ENCODE peak calls at places on chromosomes 6 and 20, in four cellular contexts. V, F, A and T are unnamed samples.

GRCh38 chr6:136864676-136865075 is 42.3 kb downstream of the PEX7 start:
- DNase-seq in V (no peak), F (no peak), A (no peak), T (no peak)

GRCh38 chr6:167113935-167114910 is 8.7 kb upstream of the CCR6 start:
- DNase-seq in V (no peak), F (no peak), A (no peak), T (no peak)

GRCh38 chr6:160036331-160036695 is 67.4 kb downstream of the IGF2R start:
- DNase-seq in V (no peak), F (no peak), A (no peak), T (no peak)

GRCh38 chr20:62241501-62241900 is 3.2 kb downstream of the OSBPL2 start:
- DNase-seq in V (no peak), F (peak), A (no peak), T (no peak)

GRCh38 chr6:1606533-1607235 is 3.0 kb upstream of the FOXC1 start:
- DNase-seq in V (no peak), F (no peak), A (no peak), T (no peak)

GRCh38 chr20:45842169-45842812 is 8.7 kb downstream of the SNX21 start:
- DNase-seq in V (no peak), F (no peak), A (no peak), T (no peak)

GRCh38 chr20:41316602-41317535 is 662 bp downstream of the ZHX3 start:
- DNase-seq in V (peak), F (peak), A (peak), T (peak)

GRCh38 chr6:138234363-138234762 is 16.1 kb upstream of the PBOV1 start:
- DNase-seq in V (no peak), F (no peak), A (no peak), T (no peak)

GRCh38 chr6:170156448-170157375 is 134.2 kb downstream of the DLL1 start:
- DNase-seq in V (no peak), F (no peak), A (no peak), T (no peak)

GRCh38 chr6:1705630-1706029 is 95.9 kb downstream of the FOXC1 start:
- DNase-seq in V (no peak), F (no peak), A (no peak), T (no peak)

GRCh38 chr6:7200598-7201443 is 93.1 kb downstream of the RREB1 start:
- DNase-seq in V (peak), F (no peak), A (peak), T (peak)